ENCODE peak calls at places on chromosomes 2 and 18, in eight cellular contexts. A is activated naive CD8-positive, alpha-beta T cell treated with anti-CD3 and anti-CD28 coated beads, Interleukin-2, amount 50 U/mL, for 24 hours; D is occipital lobe; J is NT2/D1; W is frontal cortex; H is stimulated activated CD8-positive, alpha-beta memory T cell treated with anti-CD3 and anti-CD28 coated beads, Interleukin-7, amount 100 ng/mL, for 1 hour; R is NCI-H1436 treated with DMSO at 0.1 percent for 48 hours; S is colonic mucosa. Q is an unnamed sample.

GRCh38 chr2:54666741-54667639 is 56.5 kb upstream of the EML6 start:
- DNase-seq in A (no peak), D (peak), H (no peak), S (no peak), R (no peak), J (no peak), W (no peak), Q (no peak)

GRCh38 chr2:153739394-153739793 is 132.3 kb upstream of the GALNT13 start:
- DNase-seq in D (no peak), H (no peak), W (no peak), R (no peak), J (no peak), S (no peak), A (no peak), Q (no peak)

GRCh38 chr2:190277234-190278112 is 42.2 kb downstream of the HIBCH start:
- DNase-seq in D (no peak), H (no peak), J (peak), W (no peak), A (peak), R (no peak), S (no peak), Q (no peak)

GRCh38 chr2:204127238-204127637 is 190.7 kb downstream of the ICOS start:
- DNase-seq in J (no peak), R (no peak), W (no peak), A (no peak), S (no peak), H (no peak), D (no peak), Q (no peak)

GRCh38 chr2:68715353-68716041 is 19.1 kb upstream of the ARHGAP25 start:
- DNase-seq in W (no peak), J (peak), A (peak), H (no peak), D (no peak), S (peak), R (no peak), Q (no peak)

GRCh38 chr2:176432439-176432838 is 163.2 kb downstream of the MTX2 start:
- DNase-seq in A (no peak), W (no peak), D (no peak), S (no peak), J (no peak), R (no peak), H (no peak), Q (no peak)

GRCh38 chr2:164843346-164843841 is 1.8 kb upstream of the COBLL1 start:
- DNase-seq in W (no peak), A (no peak), R (no peak), S (no peak), J (no peak), H (no peak), D (no peak), Q (no peak)

GRCh38 chr18:6058941-6059340 is 163.6 kb upstream of the TMEM200C start:
- DNase-seq in R (no peak), H (no peak), W (no peak), J (no peak), D (no peak), S (no peak), A (no peak), Q (no peak)

GRCh38 chr2:173204316-173204715 is 128.7 kb downstream of the MAP3K20 start:
- DNase-seq in J (no peak), R (no peak), W (no peak), H (no peak), A (no peak), S (no peak), D (no peak), Q (no peak)

GRCh38 chr2:215861607-215862033 is 151.7 kb downstream of the MREG start:
- DNase-seq in J (no peak), W (no peak), D (no peak), H (no peak), R (no peak), A (no peak), S (no peak), Q (no peak)

GRCh38 chr2:28590496-28591301 is 94.8 kb downstream of the PLB1 start:
- DNase-seq in S (no peak), D (no peak), A (no peak), W (no peak), R (no peak), H (no peak), J (no peak), Q (no peak)

GRCh38 chr2:171297951-171298350 is 135.8 kb downstream of the METTL8 start:
- DNase-seq in S (no peak), A (no peak), H (no peak), J (no peak), W (no peak), R (no peak), D (no peak), Q (no peak)

GRCh38 chr2:182870227-182870626 is 3.8 kb upstream of the FRZB start:
- DNase-seq in R (no peak), S (peak), W (no peak), J (peak), D (no peak), H (no peak), A (peak), Q (no peak)

GRCh38 chr2:42063383-42064171 is 15.8 kb downstream of the PKDCC start:
- DNase-seq in D (no peak), J (no peak), A (no peak), R (no peak), W (no peak), S (no peak), H (no peak), Q (no peak)

GRCh38 chr2:235330775-235331438 is 162.9 kb upstream of the AGAP1 start:
- DNase-seq in R (no peak), H (no peak), W (no peak), D (peak), J (no peak), A (no peak), S (no peak), Q (no peak)

GRCh38 chr2:121211251-121211650 is 73.8 kb downstream of the TFCP2L1 start:
- DNase-seq in D (no peak), S (peak), H (no peak), W (no peak), R (no peak), J (no peak), A (no peak), Q (no peak)

GRCh38 chr2:8304821-8305766 is 376.8 kb upstream of the ID2 start:
- DNase-seq in W (no peak), D (no peak), A (no peak), H (no peak), S (peak), R (no peak), J (no peak), Q (no peak)

GRCh38 chr2:228657807-228658402 is 476.4 kb upstream of the SPHKAP start:
- DNase-seq in D (no peak), A (no peak), R (no peak), J (peak), W (no peak), S (no peak), H (no peak), Q (no peak)

GRCh38 chr18:22471546-22472131 is 53.9 kb upstream of the CTAGE1 start:
- DNase-seq in A (no peak), J (no peak), S (no peak), H (no peak), D (no peak), W (no peak), R (no peak), Q (no peak)

GRCh38 chr18:11989966-11990380 is 8.7 kb downstream of the IMPA2 start:
- DNase-seq in H (no peak), S (no peak), A (no peak), R (no peak), W (no peak), J (no peak), D (no peak), Q (no peak)

GRCh38 chr2:851078-851477 is 99.6 kb upstream of the SNTG2 start:
- DNase-seq in R (no peak), W (no peak), D (no peak), H (no peak), S (no peak), A (no peak), J (no peak), Q (no peak)

GRCh38 chr2:159558479-159558878 is 57.9 kb downstream of the BAZ2B start:
- DNase-seq in A (no peak), H (no peak), S (no peak), D (no peak), R (no peak), W (no peak), J (no peak), Q (no peak)

GRCh38 chr2:129467012-129467779 is 512.3 kb upstream of the RAB6C start:
- DNase-seq in R (no peak), S (no peak), A (no peak), J (no peak), W (no peak), H (no peak), D (no peak), Q (no peak)

GRCh38 chr2:84631047-84631446 is 114.7 kb downstream of the DNAH6 start:
- DNase-seq in H (no peak), D (no peak), A (no peak), W (no peak), S (no peak), J (no peak), R (no peak), Q (no peak)

GRCh38 chr18:74351354-74351753 is 35.7 kb downstream of the C18orf63 start:
- DNase-seq in H (no peak), A (no peak), D (no peak), S (no peak), R (no peak), W (no peak), J (no peak), Q (no peak)

GRCh38 chr2:85537600-85538506 is 1.1 kb upstream of the MAT2A start:
- DNase-seq in W (peak), D (peak), J (peak), R (no peak), A (peak), S (peak), H (no peak), Q (peak)

GRCh38 chr18:59560556-59560955 is 136.7 kb downstream of the CCBE1 start:
- DNase-seq in D (no peak), S (no peak), R (no peak), J (no peak), H (no peak), W (no peak), A (no peak), Q (no peak)

GRCh38 chr18:62384610-62385097 is 59.5 kb downstream of the TNFRSF11A start:
- DNase-seq in A (no peak), J (no peak), H (no peak), S (no peak), W (no peak), R (no peak), D (no peak), Q (no peak)

GRCh38 chr2:233413529-233414272 is 59.4 kb downstream of the DGKD start:
- DNase-seq in D (no peak), W (peak), A (peak), R (no peak), H (peak), S (no peak), J (no peak), Q (no peak)

GRCh38 chr18:21851327-21851961 is 110.9 kb downstream of the MIB1 start:
- DNase-seq in S (no peak), D (no peak), A (no peak), H (no peak), W (peak), J (no peak), R (no peak), Q (no peak)

GRCh38 chr2:2114745-2115245 is 216.3 kb downstream of the MYT1L start:
- DNase-seq in A (no peak), R (no peak), J (no peak), W (no peak), H (no peak), S (no peak), D (no peak), Q (no peak)